ENCODE peak calls at places on chromosome 18, in six cellular contexts. T is mesendoderm, E is mesenchymal stem cell, N is H1, Q is IMR-90, Y is trophoblast cell. O is an unnamed sample.

GRCh38 chr18:23881778-23882177 is 132.8 kb upstream of the TTC39C start:
- DNase-seq in T (no peak), E (no peak), N (no peak), Q (no peak), Y (no peak), O (no peak)

GRCh38 chr18:6682437-6683111 is 46.9 kb upstream of the ARHGAP28 start:
- DNase-seq in T (peak), E (no peak), N (no peak), Q (peak), Y (peak), O (no peak)

GRCh38 chr18:7369006-7369405 is 138.1 kb downstream of the LRRC30 start:
- DNase-seq in T (peak), E (no peak), N (no peak), Q (no peak), Y (no peak), O (no peak)

GRCh38 chr18:2883137-2883671 is 36.4 kb downstream of the EMILIN2 start:
- DNase-seq in T (no peak), E (no peak), N (no peak), Q (no peak), Y (no peak), O (no peak)

GRCh38 chr18:56835331-56835730 is 184.2 kb downstream of the WDR7 start:
- DNase-seq in T (no peak), E (no peak), N (no peak), Q (no peak), Y (no peak), O (no peak)

GRCh38 chr18:8661754-8662573 is 43.4 kb upstream of the MTCL1 start:
- DNase-seq in T (peak), E (peak), N (peak), Q (peak), Y (no peak), O (peak)

GRCh38 chr18:2135309-2135708 is 436.0 kb downstream of the METTL4 start:
- DNase-seq in T (no peak), E (no peak), N (no peak), Q (no peak), Y (no peak), O (no peak)

GRCh38 chr18:32258558-32259204 is 68.8 kb downstream of the MEP1B start:
- DNase-seq in T (no peak), E (no peak), N (no peak), Q (no peak), Y (no peak), O (no peak)

GRCh38 chr18:9876867-9877654 is 8.7 kb upstream of the TXNDC2 start:
- DNase-seq in T (peak), E (peak), N (no peak), Q (peak), Y (peak), O (no peak)

GRCh38 chr18:31400191-31400590 is 23.6 kb downstream of the DSG4 start:
- DNase-seq in T (no peak), E (no peak), N (no peak), Q (no peak), Y (no peak), O (no peak)

GRCh38 chr18:61398961-61399632 is 65.9 kb downstream of the CDH20 start:
- DNase-seq in T (no peak), E (no peak), N (no peak), Q (peak), Y (no peak), O (no peak)

GRCh38 chr18:11072632-11073031 is 76.7 kb downstream of the PIEZO2 start:
- DNase-seq in T (peak), E (no peak), N (no peak), Q (no peak), Y (no peak), O (no peak)

GRCh38 chr18:59696311-59697235 is 650 bp downstream of the CCBE1 start:
- DNase-seq in T (peak), E (peak), N (no peak), Q (peak), Y (peak), O (no peak)
- H3K4me3 ChIP-seq in T (peak), E (peak), N (peak), Q (peak), Y (peak), O (peak)

GRCh38 chr18:62751341-62751821 is 36.0 kb downstream of the PHLPP1 start:
- DNase-seq in T (peak), E (peak), N (peak), Q (peak), Y (no peak), O (peak)
- H2AK5ac ChIP-seq in T (no peak), E (peak), N (no peak), Q (no peak), Y (no peak), O (no peak)

GRCh38 chr18:22346342-22346967 is 71.3 kb downstream of the CTAGE1 start:
- DNase-seq in T (no peak), E (peak), N (no peak), Q (peak), Y (no peak), O (no peak)
- H3K4me3 ChIP-seq in T (no peak), E (no peak), N (no peak), Q (no peak), Y (peak), O (no peak)

GRCh38 chr18:79936641-79937040 is 14.8 kb downstream of the SLC66A2 start:
- DNase-seq in T (no peak), E (no peak), N (no peak), Q (no peak), Y (no peak), O (no peak)
- H2AK5ac ChIP-seq in T (no peak), E (no peak), N (no peak), Q (no peak), Y (no peak), O (no peak)

GRCh38 chr18:26549103-26549485 is 741 bp upstream of the KCTD1 start:
- DNase-seq in T (peak), E (peak), N (no peak), Q (peak), Y (peak), O (peak)
- H3K4me3 ChIP-seq in T (peak), E (peak), N (peak), Q (peak), Y (peak), O (peak)

GRCh38 chr18:217532-218334 is 50.1 kb downstream of the THOC1 start:
- DNase-seq in T (no peak), E (no peak), N (no peak), Q (no peak), Y (no peak), O (no peak)
- H2AK5ac ChIP-seq in T (no peak), E (no peak), N (no peak), Q (no peak), Y (no peak), O (no peak)

GRCh38 chr18:48134609-48135008 is 204.2 kb upstream of the SMAD2 start:
- DNase-seq in T (no peak), E (no peak), N (no peak), Q (no peak), Y (no peak), O (no peak)

GRCh38 chr18:48136544-48137353 is 206.3 kb upstream of the SMAD2 start:
- DNase-seq in T (no peak), E (no peak), N (no peak), Q (no peak), Y (peak), O (no peak)

GRCh38 chr18:48136051-48136543 is 205.6 kb upstream of the SMAD2 start:
- DNase-seq in T (no peak), E (no peak), N (no peak), Q (no peak), Y (peak), O (no peak)

GRCh38 chr18:48133675-48134251 is 203.3 kb upstream of the SMAD2 start:
- DNase-seq in T (no peak), E (no peak), N (no peak), Q (no peak), Y (peak), O (no peak)

GRCh38 chr18:48135436-48135966 is 205.0 kb upstream of the SMAD2 start:
- DNase-seq in T (no peak), E (no peak), N (no peak), Q (no peak), Y (no peak), O (no peak)
- H3K4me3 ChIP-seq in T (no peak), E (no peak), N (peak), Q (no peak), Y (no peak), O (no peak)

GRCh38 chr18:79581911-79582310 is 97.7 kb upstream of the CTDP1 start:
- DNase-seq in T (no peak), E (no peak), N (no peak), Q (no peak), Y (no peak), O (no peak)
- H2AK5ac ChIP-seq in T (no peak), E (no peak), N (no peak), Q (no peak), Y (no peak), O (no peak)

DNA sequence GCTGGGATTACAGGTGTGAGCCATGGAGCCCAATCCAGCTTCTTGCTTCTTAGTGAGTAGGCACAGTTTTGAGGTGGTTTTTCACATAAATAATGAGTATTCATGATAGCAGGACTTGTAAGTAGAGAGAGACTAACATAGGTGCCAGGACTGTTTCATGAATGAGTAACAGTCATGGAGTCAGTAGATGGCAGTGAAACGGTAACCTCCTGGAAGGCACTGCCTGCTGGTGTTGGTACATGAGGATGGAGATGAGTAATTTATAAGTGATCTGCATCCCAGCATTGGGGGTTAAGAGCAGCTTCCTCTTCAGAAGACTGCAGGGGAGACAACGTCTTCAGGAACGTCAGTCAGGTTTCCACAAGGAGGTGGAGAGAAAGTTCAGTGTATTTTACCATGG is 143.8 kb downstream of the HAUS1 start:
- DNase-seq in T (no peak), E (no peak), N (no peak), Q (no peak), Y (no peak), O (no peak)
- H3K4me3 ChIP-seq in T (no peak), E (no peak), N (no peak), Q (no peak), Y (no peak), O (no peak)

GRCh38 chr18:55419939-55420664 is 167.9 kb downstream of the TCF4 start:
- DNase-seq in T (peak), E (peak), N (no peak), Q (no peak), Y (no peak), O (no peak)
- H2AK5ac ChIP-seq in T (no peak), E (no peak), N (no peak), Q (no peak), Y (no peak), O (no peak)

O was measured in neuronal stem cell.